ENCODE peak calls at places on chromosome 12, in seven cellular contexts. One of them, this sample, is unnamed.

GRCh38 chr12:75888398-75888797 is 143.2 kb downstream of the PHLDA1 start:
- DNase-seq in lower lobe of right lung: no peak
- DNase-seq in AG04450: no peak
- DNase-seq in CD8-positive, alpha-beta memory T cell: no peak
- DNase-seq in CD4-positive, alpha-beta memory T cell: no peak
- DNase-seq in ovary: no peak
- DNase-seq in upper lobe of right lung: no peak
- DNase-seq in this sample: no peak

GRCh38 chr12:5222011-5222461 is 178.4 kb downstream of the KCNA5 start:
- DNase-seq in lower lobe of right lung: no peak
- DNase-seq in AG04450: no peak
- DNase-seq in ovary: no peak
- DNase-seq in CD4-positive, alpha-beta memory T cell: no peak
- DNase-seq in CD8-positive, alpha-beta memory T cell: no peak
- DNase-seq in upper lobe of right lung: no peak
- DNase-seq in this sample: no peak

GRCh38 chr12:115752913-115753726 is 524.4 kb downstream of the MED13L start:
- DNase-seq in AG04450: peak
- DNase-seq in upper lobe of right lung: no peak
- DNase-seq in CD8-positive, alpha-beta memory T cell: no peak
- DNase-seq in CD4-positive, alpha-beta memory T cell: no peak
- DNase-seq in ovary: peak
- DNase-seq in lower lobe of right lung: no peak
- DNase-seq in this sample: no peak

GRCh38 chr12:87815738-87816137 is 213.5 kb downstream of the C12orf50 start:
- DNase-seq in lower lobe of right lung: no peak
- DNase-seq in CD4-positive, alpha-beta memory T cell: no peak
- DNase-seq in upper lobe of right lung: no peak
- DNase-seq in CD8-positive, alpha-beta memory T cell: no peak
- DNase-seq in ovary: no peak
- DNase-seq in AG04450: no peak
- DNase-seq in this sample: no peak

GRCh38 chr12:115983226-115983798 is 294.2 kb downstream of the MED13L start:
- DNase-seq in ovary: no peak
- DNase-seq in CD4-positive, alpha-beta memory T cell: no peak
- DNase-seq in AG04450: no peak
- DNase-seq in upper lobe of right lung: no peak
- DNase-seq in lower lobe of right lung: no peak
- DNase-seq in CD8-positive, alpha-beta memory T cell: no peak
- DNase-seq in this sample: no peak

GRCh38 chr12:19616781-19617180 is 177.5 kb downstream of the AEBP2 start:
- DNase-seq in ovary: no peak
- DNase-seq in CD8-positive, alpha-beta memory T cell: no peak
- DNase-seq in lower lobe of right lung: no peak
- DNase-seq in AG04450: no peak
- DNase-seq in upper lobe of right lung: no peak
- DNase-seq in CD4-positive, alpha-beta memory T cell: no peak
- DNase-seq in this sample: no peak

GRCh38 chr12:87812030-87812429 is 217.2 kb downstream of the C12orf50 start:
- DNase-seq in ovary: no peak
- DNase-seq in CD4-positive, alpha-beta memory T cell: no peak
- DNase-seq in AG04450: no peak
- DNase-seq in CD8-positive, alpha-beta memory T cell: no peak
- DNase-seq in upper lobe of right lung: no peak
- DNase-seq in lower lobe of right lung: no peak
- DNase-seq in this sample: no peak

GRCh38 chr12:124523071-124523470 is 44.3 kb downstream of the NCOR2 start:
- DNase-seq in ovary: no peak
- DNase-seq in lower lobe of right lung: no peak
- DNase-seq in upper lobe of right lung: no peak
- DNase-seq in AG04450: no peak
- DNase-seq in CD4-positive, alpha-beta memory T cell: no peak
- DNase-seq in CD8-positive, alpha-beta memory T cell: no peak
- DNase-seq in this sample: peak

GRCh38 chr12:53345486-53346195 is 9.5 kb upstream of the SP7 start:
- DNase-seq in AG04450: no peak
- DNase-seq in upper lobe of right lung: no peak
- DNase-seq in CD4-positive, alpha-beta memory T cell: no peak
- DNase-seq in CD8-positive, alpha-beta memory T cell: no peak
- DNase-seq in ovary: peak
- DNase-seq in lower lobe of right lung: no peak
- DNase-seq in this sample: peak

GRCh38 chr12:47946413-47947107 is 16.8 kb upstream of the TMEM106C start:
- DNase-seq in AG04450: no peak
- DNase-seq in upper lobe of right lung: no peak
- DNase-seq in CD8-positive, alpha-beta memory T cell: no peak
- DNase-seq in lower lobe of right lung: peak
- DNase-seq in CD4-positive, alpha-beta memory T cell: no peak
- DNase-seq in ovary: no peak
- DNase-seq in this sample: no peak

GRCh38 chr12:31944299-31944698 is 14.9 kb upstream of the RESF1 start:
- DNase-seq in upper lobe of right lung: no peak
- DNase-seq in lower lobe of right lung: no peak
- DNase-seq in CD4-positive, alpha-beta memory T cell: no peak
- DNase-seq in AG04450: no peak
- DNase-seq in CD8-positive, alpha-beta memory T cell: no peak
- DNase-seq in ovary: no peak
- DNase-seq in this sample: no peak

GRCh38 chr12:100447405-100447804 is 26.3 kb upstream of the NR1H4 start:
- DNase-seq in lower lobe of right lung: no peak
- DNase-seq in AG04450: no peak
- DNase-seq in upper lobe of right lung: no peak
- DNase-seq in CD8-positive, alpha-beta memory T cell: no peak
- DNase-seq in ovary: no peak
- DNase-seq in CD4-positive, alpha-beta memory T cell: no peak
- DNase-seq in this sample: no peak

GRCh38 chr12:70044170-70044569 is 199.1 kb upstream of the CNOT2 start:
- DNase-seq in CD8-positive, alpha-beta memory T cell: no peak
- DNase-seq in CD4-positive, alpha-beta memory T cell: no peak
- DNase-seq in AG04450: no peak
- DNase-seq in upper lobe of right lung: no peak
- DNase-seq in lower lobe of right lung: no peak
- DNase-seq in ovary: no peak
- DNase-seq in this sample: no peak

GRCh38 chr12:51419473-51420228 is 5.0 kb upstream of the SLC4A8 start:
- DNase-seq in CD8-positive, alpha-beta memory T cell: no peak
- DNase-seq in upper lobe of right lung: no peak
- DNase-seq in lower lobe of right lung: no peak
- DNase-seq in CD4-positive, alpha-beta memory T cell: no peak
- DNase-seq in ovary: no peak
- DNase-seq in AG04450: no peak
- DNase-seq in this sample: no peak

DNA sequence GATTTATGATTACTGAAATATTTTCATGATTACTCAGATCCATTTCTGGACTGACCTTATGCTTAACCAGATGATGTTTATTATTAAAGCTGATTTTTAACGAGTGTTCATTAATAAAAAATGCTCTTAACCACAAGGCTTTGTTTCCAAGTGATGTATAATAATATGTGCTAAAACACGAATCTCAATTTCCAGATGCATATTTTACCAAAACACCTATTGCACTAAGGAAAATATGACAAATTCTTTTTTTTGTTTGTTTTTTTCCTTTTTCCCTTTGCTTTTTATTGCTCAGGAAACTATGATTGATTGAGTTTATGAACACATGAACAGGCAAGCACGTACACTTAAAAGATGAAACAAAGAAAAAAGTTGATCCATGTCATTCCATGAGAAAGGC is 16.9 kb upstream of the DUSP6 start:
- DNase-seq in upper lobe of right lung: no peak
- DNase-seq in AG04450: no peak
- DNase-seq in CD8-positive, alpha-beta memory T cell: no peak
- DNase-seq in ovary: no peak
- DNase-seq in CD4-positive, alpha-beta memory T cell: no peak
- DNase-seq in lower lobe of right lung: no peak
- DNase-seq in this sample: no peak
- H3K27ac ChIP-seq in upper lobe of right lung: no peak
- H3K27ac ChIP-seq in AG04450: no peak
- H3K27ac ChIP-seq in CD8-positive, alpha-beta memory T cell: no peak
- H3K27ac ChIP-seq in ovary: no peak
- H3K27ac ChIP-seq in CD4-positive, alpha-beta memory T cell: no peak
- H3K27ac ChIP-seq in lower lobe of right lung: no peak
- H3K27ac ChIP-seq in this sample: no peak

GRCh38 chr12:68246350-68246749 is 7.1 kb downstream of the IL22 start:
- DNase-seq in lower lobe of right lung: no peak
- DNase-seq in CD4-positive, alpha-beta memory T cell: no peak
- DNase-seq in upper lobe of right lung: no peak
- DNase-seq in AG04450: no peak
- DNase-seq in CD8-positive, alpha-beta memory T cell: no peak
- DNase-seq in ovary: no peak
- DNase-seq in this sample: no peak
- H3K27ac ChIP-seq in lower lobe of right lung: no peak
- H3K27ac ChIP-seq in CD4-positive, alpha-beta memory T cell: no peak
- H3K27ac ChIP-seq in upper lobe of right lung: no peak
- H3K27ac ChIP-seq in AG04450: no peak
- H3K27ac ChIP-seq in CD8-positive, alpha-beta memory T cell: no peak
- H3K27ac ChIP-seq in ovary: no peak
- H3K27ac ChIP-seq in this sample: no peak

GRCh38 chr12:105083041-105083440 is 1.2 kb downstream of the ALDH1L2 start:
- DNase-seq in CD4-positive, alpha-beta memory T cell: no peak
- DNase-seq in ovary: no peak
- DNase-seq in CD8-positive, alpha-beta memory T cell: no peak
- DNase-seq in AG04450: no peak
- DNase-seq in upper lobe of right lung: no peak
- DNase-seq in lower lobe of right lung: no peak
- DNase-seq in this sample: no peak

GRCh38 chr12:105084251-105085250 is at the start of gene ALDH1L2:
- DNase-seq in CD4-positive, alpha-beta memory T cell: peak
- DNase-seq in CD8-positive, alpha-beta memory T cell: peak
- DNase-seq in ovary: peak
- DNase-seq in upper lobe of right lung: peak
- DNase-seq in lower lobe of right lung: peak
- DNase-seq in AG04450: peak
- DNase-seq in this sample: peak

GRCh38 chr12:105085537-105085936 is 1.3 kb upstream of the ALDH1L2 start:
- DNase-seq in ovary: no peak
- DNase-seq in lower lobe of right lung: no peak
- DNase-seq in CD8-positive, alpha-beta memory T cell: no peak
- DNase-seq in AG04450: no peak
- DNase-seq in CD4-positive, alpha-beta memory T cell: no peak
- DNase-seq in upper lobe of right lung: no peak
- DNase-seq in this sample: no peak

GRCh38 chr12:105079011-105079570 is 5.2 kb downstream of the ALDH1L2 start:
- DNase-seq in CD8-positive, alpha-beta memory T cell: no peak
- DNase-seq in AG04450: no peak
- DNase-seq in CD4-positive, alpha-beta memory T cell: no peak
- DNase-seq in ovary: no peak
- DNase-seq in lower lobe of right lung: no peak
- DNase-seq in upper lobe of right lung: no peak
- DNase-seq in this sample: no peak

GRCh38 chr12:105083551-105084105 is 630 bp downstream of the ALDH1L2 start:
- DNase-seq in AG04450: peak
- DNase-seq in CD4-positive, alpha-beta memory T cell: no peak
- DNase-seq in CD8-positive, alpha-beta memory T cell: no peak
- DNase-seq in ovary: peak
- DNase-seq in lower lobe of right lung: peak
- DNase-seq in upper lobe of right lung: peak
- DNase-seq in this sample: peak
- H3K27ac ChIP-seq in AG04450: peak
- H3K27ac ChIP-seq in CD4-positive, alpha-beta memory T cell: no peak
- H3K27ac ChIP-seq in CD8-positive, alpha-beta memory T cell: peak
- H3K27ac ChIP-seq in ovary: no peak
- H3K27ac ChIP-seq in lower lobe of right lung: peak
- H3K27ac ChIP-seq in upper lobe of right lung: peak
- H3K27ac ChIP-seq in this sample: peak

DNA sequence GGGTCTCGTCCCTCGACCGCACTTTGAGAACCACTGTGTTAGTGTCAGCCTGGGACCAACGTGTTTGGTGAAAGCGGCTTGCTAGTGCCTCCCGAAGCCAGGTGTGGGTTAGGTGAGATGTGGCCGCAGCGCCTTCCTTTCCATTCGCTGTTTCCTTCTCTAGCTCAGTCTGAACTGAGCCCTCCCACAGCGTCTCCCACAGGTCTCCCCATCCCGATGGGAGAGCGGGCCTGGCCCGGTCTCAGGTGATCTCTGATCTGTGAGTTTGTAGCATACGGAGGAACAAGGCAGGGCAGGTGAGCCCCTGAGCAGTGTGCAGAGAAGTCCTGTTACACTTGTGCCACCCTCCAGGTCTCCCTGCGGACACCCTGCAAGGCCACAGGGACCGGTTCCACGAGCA is 19.3 kb downstream of the HIP1R start:
- DNase-seq in CD8-positive, alpha-beta memory T cell: no peak
- DNase-seq in upper lobe of right lung: no peak
- DNase-seq in ovary: no peak
- DNase-seq in CD4-positive, alpha-beta memory T cell: no peak
- DNase-seq in AG04450: no peak
- DNase-seq in lower lobe of right lung: no peak
- DNase-seq in this sample: no peak
- H3K27ac ChIP-seq in CD8-positive, alpha-beta memory T cell: no peak
- H3K27ac ChIP-seq in upper lobe of right lung: no peak
- H3K27ac ChIP-seq in ovary: no peak
- H3K27ac ChIP-seq in CD4-positive, alpha-beta memory T cell: no peak
- H3K27ac ChIP-seq in AG04450: no peak
- H3K27ac ChIP-seq in lower lobe of right lung: no peak
- H3K27ac ChIP-seq in this sample: no peak

DNA sequence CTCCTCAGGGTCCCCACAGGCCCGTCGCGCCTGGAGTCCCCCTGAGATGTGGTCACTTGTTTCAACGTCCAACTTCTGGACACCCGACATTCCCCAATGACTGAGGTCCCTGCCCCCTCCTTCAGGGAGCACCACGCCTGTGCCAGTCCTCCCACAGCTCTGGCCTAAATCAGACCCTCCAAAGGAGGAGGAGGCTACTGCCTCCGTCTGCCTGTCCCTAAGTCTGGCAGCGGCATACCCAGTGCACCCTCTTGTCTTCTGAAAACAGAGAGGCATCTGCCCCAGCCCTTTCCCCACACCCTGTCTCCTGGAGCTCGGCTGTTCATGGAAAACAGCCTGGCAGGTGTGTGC is 46.2 kb downstream of the TESC start:
- DNase-seq in lower lobe of right lung: no peak
- DNase-seq in CD8-positive, alpha-beta memory T cell: no peak
- DNase-seq in ovary: no peak
- DNase-seq in CD4-positive, alpha-beta memory T cell: no peak
- DNase-seq in AG04450: no peak
- DNase-seq in upper lobe of right lung: no peak
- DNase-seq in this sample: no peak
- H3K27ac ChIP-seq in lower lobe of right lung: no peak
- H3K27ac ChIP-seq in CD8-positive, alpha-beta memory T cell: no peak
- H3K27ac ChIP-seq in ovary: no peak
- H3K27ac ChIP-seq in CD4-positive, alpha-beta memory T cell: no peak
- H3K27ac ChIP-seq in AG04450: no peak
- H3K27ac ChIP-seq in upper lobe of right lung: no peak
- H3K27ac ChIP-seq in this sample: peak

This sample was measured in left ventricle myocardium inferior.